ENCODE peak calls at places on chromosomes 6 and 20, in five cellular contexts. U is OCI-LY7, W is Peyer's patch, O is MM.1S, E is tibial nerve. H is an unnamed sample.

GRCh38 chr6:21533678-21534077 is 59.9 kb upstream of the SOX4 start:
- DNase-seq in U (no peak), E (no peak), O (no peak), W (no peak), H (no peak)

GRCh38 chr20:49627329-49627761 is 59.4 kb upstream of the PTGIS start:
- DNase-seq in O (no peak), W (no peak), U (peak; percentile 61), E (no peak), H (no peak)

GRCh38 chr6:156949376-156949775 is 172.2 kb downstream of the ARID1B start:
- DNase-seq in W (no peak), O (no peak), U (no peak), E (no peak), H (peak; percentile 70)

GRCh38 chr6:165748390-165748789 is 85.3 kb upstream of the PDE10A start:
- DNase-seq in U (no peak), O (no peak), E (no peak), W (no peak), H (no peak)

GRCh38 chr20:22338140-22338708 is 246.1 kb downstream of the FOXA2 start:
- DNase-seq in W (no peak), U (no peak), E (no peak), O (no peak), H (no peak)

GRCh38 chr6:140537211-140537610 is 1162.8 kb upstream of the CITED2 start:
- DNase-seq in W (no peak), U (no peak), E (no peak), O (no peak), H (peak; percentile 18)

GRCh38 chr6:134381926-134382325 is 64.0 kb upstream of the SGK1 start:
- DNase-seq in E (no peak), O (no peak), W (no peak), U (no peak), H (peak; percentile 14)

GRCh38 chr6:43989556-43990248 is 137.6 kb downstream of the MRPL14 start:
- DNase-seq in O (no peak), W (no peak), E (no peak), U (no peak), H (no peak)

GRCh38 chr6:162798546-162798945 is 70.8 kb downstream of the PACRG start:
- DNase-seq in W (no peak), U (no peak), O (peak; percentile 6), E (no peak), H (no peak)

GRCh38 chr6:15331143-15331542 is 85.3 kb downstream of the JARID2 start:
- DNase-seq in O (no peak), E (no peak), U (no peak), W (no peak), H (peak; percentile 21)

GRCh38 chr6:130760006-130760405 is 67.2 kb upstream of the SMLR1 start:
- DNase-seq in W (no peak), O (peak; percentile 14), E (no peak), U (peak; percentile 3), H (peak; percentile 66)

GRCh38 chr6:111805511-111806181 is 67.6 kb downstream of the FYN start:
- DNase-seq in U (peak; percentile 8), O (no peak), E (no peak), W (no peak), H (peak; percentile 64)

GRCh38 chr6:41630946-41631345 is 7.3 kb upstream of the MDFI start:
- DNase-seq in W (no peak), O (no peak), U (no peak), E (no peak), H (no peak)

GRCh38 chr6:10375391-10375969 is 39.4 kb downstream of the TFAP2A start:
- DNase-seq in E (no peak), W (no peak), U (no peak), O (no peak), H (no peak)

GRCh38 chr6:169752074-169752623 is 727 bp downstream of the ERMARD start:
- DNase-seq in E (no peak), O (no peak), W (no peak), U (peak; percentile 21), H (no peak)

GRCh38 chr6:55998586-55998985 is 123.2 kb upstream of the BMP5 start:
- DNase-seq in W (no peak), E (no peak), O (no peak), U (no peak), H (no peak)

GRCh38 chr6:75023634-75024033 is 182.2 kb downstream of the COL12A1 start:
- DNase-seq in U (no peak), W (no peak), O (no peak), E (no peak), H (peak; percentile 6)

GRCh38 chr6:75932067-75932466 is 140.4 kb downstream of the IMPG1 start:
- DNase-seq in W (no peak), O (no peak), E (no peak), U (peak; percentile 12), H (no peak)

GRCh38 chr6:77466055-77467028 is 3.1 kb upstream of the HTR1B start:
- DNase-seq in O (peak; percentile 73), E (no peak), W (no peak), U (no peak), H (peak; percentile 61)

GRCh38 chr6:132084811-132085509 is 133.8 kb upstream of the CCN2 start:
- DNase-seq in U (no peak), W (no peak), E (no peak), O (peak; percentile 34), H (peak; percentile 97)

GRCh38 chr6:97947841-97948240 is 664.8 kb upstream of the MMS22L start:
- DNase-seq in O (no peak), U (no peak), E (no peak), W (no peak), H (peak; percentile 8)

GRCh38 chr6:73377225-73377624 is 7.5 kb upstream of the OOEP start:
- DNase-seq in E (no peak), W (no peak), U (no peak), O (no peak), H (no peak)

GRCh38 chr6:105593056-105593455 is 190.2 kb upstream of the PREP start:
- DNase-seq in W (no peak), E (no peak), U (no peak), O (no peak), H (no peak)

GRCh38 chr6:157861814-157862213 is 38.8 kb downstream of the SNX9 start:
- DNase-seq in U (no peak), O (no peak), W (no peak), E (no peak), H (peak; percentile 74)

GRCh38 chr6:106870069-106870468 is 104.5 kb downstream of the CD24 start:
- DNase-seq in U (no peak), W (no peak), O (no peak), E (no peak), H (peak; percentile 89)

GRCh38 chr6:18270216-18270615 is 5.9 kb upstream of the DEK start:
- DNase-seq in E (no peak), U (no peak), W (no peak), O (no peak), H (no peak)

GRCh38 chr6:136761227-136761922 is 30.9 kb downstream of the MAP3K5 start:
- DNase-seq in O (peak; percentile 52), E (no peak), W (peak; percentile 52), U (peak; percentile 67), H (peak; percentile 31)

GRCh38 chr6:144477841-144478240 is 192.7 kb downstream of the UTRN start:
- DNase-seq in O (no peak), W (no peak), U (no peak), E (no peak), H (peak; percentile 22)

GRCh38 chr6:33490198-33490597 is 35.8 kb downstream of the ZBTB9 start:
- DNase-seq in O (no peak), U (peak; percentile 7), W (no peak), E (no peak), H (no peak)

GRCh38 chr20:61556116-61556515 is 304.1 kb downstream of the CDH4 start:
- DNase-seq in E (no peak), W (no peak), U (no peak), O (no peak), H (peak; percentile 73)
- H3K4me3 ChIP-seq in E (no peak overlapping the region), W (no peak overlapping the region), U (no peak overlapping the region), O (no peak overlapping the region), H (no peak overlapping the region)

DNA sequence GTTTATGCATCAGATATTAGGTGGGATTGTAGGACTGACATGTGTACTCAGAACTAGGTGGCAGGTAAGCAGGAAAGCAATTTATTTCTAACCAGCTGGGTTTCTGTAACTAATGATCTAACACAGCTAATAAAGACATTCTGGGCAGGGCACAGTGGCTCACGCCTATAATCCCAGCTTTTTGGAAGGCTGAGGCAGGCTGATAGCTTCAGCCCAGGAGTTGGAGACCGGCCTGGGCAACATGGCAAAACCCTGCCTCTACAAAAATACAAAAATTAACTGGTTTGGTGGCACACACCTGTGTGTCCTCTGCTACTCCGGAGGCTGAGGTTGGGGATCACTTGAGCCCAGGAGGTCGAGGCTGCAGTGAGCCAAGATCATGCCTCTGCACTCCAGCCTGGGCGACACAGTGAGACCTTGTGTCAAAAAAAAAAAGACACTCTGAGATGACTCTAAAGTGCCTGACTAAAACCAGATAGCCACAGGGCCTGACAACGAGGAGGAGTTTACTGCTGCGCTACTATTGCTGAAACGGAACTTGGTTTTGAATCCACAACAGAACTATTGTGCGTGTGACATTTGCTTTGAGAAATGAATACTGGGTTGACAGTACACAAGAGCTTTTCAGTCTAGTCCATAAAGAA is 29.2 kb upstream of the CEP85L start:
- DNase-seq in E (no peak), U (no peak), O (no peak), W (no peak), H (no peak)
- TF ChIP-seq CTCF in E (no peak), U (no peak), O (no peak), W (no peak), H (no peak)

GRCh38 chr6:168440520-168441433 is at the start of gene SMOC2:
- DNase-seq in O (no peak), E (no peak), U (no peak), W (no peak), H (peak; percentile 12)

GRCh38 chr6:168437751-168438150 is 3.2 kb upstream of the SMOC2 start:
- DNase-seq in U (no peak), W (no peak), O (no peak), E (no peak), H (no peak)

GRCh38 chr6:168441434-168442391 is 729 bp downstream of the SMOC2 start:
- DNase-seq in U (no peak), O (no peak), E (no peak), W (no peak), H (no peak)

GRCh38 chr6:168442646-168443045 is 1.7 kb downstream of the SMOC2 start:
- DNase-seq in W (no peak), U (no peak), E (no peak), O (no peak), H (no peak)

GRCh38 chr6:168439791-168440491 is 1.0 kb upstream of the SMOC2 start:
- DNase-seq in U (no peak), O (no peak), E (no peak), W (no peak), H (peak; percentile 33)
- H3K4me3 ChIP-seq in U (no peak overlapping the region), O (no peak overlapping the region), E (no peak overlapping the region), W (no peak overlapping the region), H (no peak overlapping the region)

DNA sequence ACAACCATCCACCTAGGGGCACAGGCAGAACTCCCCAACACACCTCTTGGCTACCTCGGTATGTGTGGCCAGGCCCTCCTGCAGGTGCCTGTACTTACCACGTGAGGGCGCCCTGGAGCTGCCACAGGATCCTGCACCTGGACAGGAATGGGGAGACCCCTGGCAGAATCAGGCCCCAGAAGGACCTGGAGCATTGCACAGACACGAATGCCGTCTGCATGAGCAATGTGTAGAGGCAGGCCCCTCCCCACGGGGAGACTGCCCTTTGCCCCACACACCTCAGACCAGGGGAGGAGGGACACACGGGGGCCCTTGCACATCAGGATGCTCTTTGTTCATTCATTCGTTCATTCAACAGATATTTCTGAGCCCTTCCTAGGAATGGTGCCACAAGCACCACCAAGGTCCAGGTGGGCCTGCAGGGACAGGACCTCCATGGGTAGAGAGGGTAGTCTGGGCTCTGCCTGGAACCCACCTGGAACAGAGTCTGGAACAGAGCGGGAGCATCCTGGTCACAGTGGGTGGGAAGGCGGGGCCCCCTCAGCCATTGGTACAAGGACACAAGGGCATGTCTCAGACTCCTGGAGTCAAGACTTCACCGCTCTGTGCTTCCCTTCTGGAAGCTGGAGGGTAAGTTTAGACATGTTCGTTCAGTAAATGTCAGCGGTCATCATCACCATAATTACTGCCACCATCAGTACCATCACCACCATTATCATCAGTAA is 32.3 kb downstream of the YTHDF1 start:
- DNase-seq in O (peak; percentile 28), W (peak; percentile 22), E (no peak), U (peak; percentile 57), H (peak; percentile 6)
- TF ChIP-seq CTCF in O (peak; percentile 82), W (peak; percentile 58), E (peak; percentile 56), U (peak; percentile 87), H (peak; percentile 87)

H was measured in fibroblast of the aortic adventitia.